ENCODE peak calls at places on chromosomes 6 and 20, in eight cellular contexts. K, J, Y, N, O, H, C and B are unnamed samples.

GRCh38 chr6:71287038-71287437 is 1.6 kb upstream of the OGFRL1 start:
- DNase-seq in H (no peak), O (no peak), C (no peak), J (no peak), K (no peak), N (no peak), Y (no peak), B (no peak)

GRCh38 chr6:167429353-167429752 is 104.5 kb downstream of the TTLL2 start:
- DNase-seq in K (no peak), O (no peak), H (no peak), Y (no peak), C (no peak), N (no peak), J (no peak), B (no peak)

GRCh38 chr20:13784271-13784892 is 337 bp downstream of the ESF1 start:
- DNase-seq in K (no peak), H (no peak), Y (peak; percentile 66), N (no peak), C (no peak), J (peak; percentile 15), O (no peak), B (peak; percentile 8)

GRCh38 chr20:61117725-61118124 is 134.3 kb upstream of the CDH4 start:
- DNase-seq in O (no peak), K (no peak), H (peak; percentile 68), Y (no peak), N (peak; percentile 88), C (no peak), J (peak; percentile 93), B (no peak)

GRCh38 chr6:84847349-84848160 is 83.2 kb upstream of the TBX18 start:
- DNase-seq in C (no peak), J (no peak), O (no peak), H (peak; percentile 66), N (no peak), K (no peak), Y (no peak), B (no peak)

GRCh38 chr6:15434263-15434662 is 188.4 kb downstream of the JARID2 start:
- DNase-seq in H (no peak), C (no peak), J (no peak), Y (no peak), N (no peak), K (no peak), O (no peak), B (no peak)

GRCh38 chr6:39196648-39197047 is 32.6 kb downstream of the KCNK5 start:
- DNase-seq in Y (no peak), H (no peak), J (no peak), C (no peak), O (no peak), N (no peak), K (no peak), B (no peak)

GRCh38 chr6:168221000-168221399 is 98.6 kb downstream of the DACT2 start:
- DNase-seq in J (no peak), K (no peak), O (no peak), C (no peak), Y (no peak), H (no peak), N (no peak), B (no peak)

GRCh38 chr6:133526436-133526835 is 285.3 kb downstream of the EYA4 start:
- DNase-seq in H (no peak), C (no peak), O (no peak), N (no peak), J (no peak), K (no peak), Y (no peak), B (no peak)

GRCh38 chr6:45951291-45951690 is 64.4 kb downstream of the CLIC5 start:
- DNase-seq in O (no peak), C (no peak), Y (no peak), K (no peak), H (no peak), N (no peak), J (no peak), B (no peak)